ENCODE peak calls at places on chromosomes 12 and 14, in five cellular contexts. U is HFFc6, L is fibroblast of mammary gland, F is BE2C, K is fibroblast of pulmonary artery. T is an unnamed sample.

GRCh38 chr12:92505373-92506340 is 197.1 kb upstream of the PLEKHG7 start:
- DNase-seq in U (no peak), L (peak), F (no peak), K (peak), T (peak)

GRCh38 chr12:51318846-51319570 is 5.0 kb downstream of the BIN2 start:
- DNase-seq in U (no peak), L (no peak), F (no peak), K (no peak), T (no peak)

GRCh38 chr12:71541583-71541982 is 102.0 kb downstream of the LGR5 start:
- DNase-seq in U (no peak), L (no peak), F (no peak), K (no peak), T (no peak)

GRCh38 chr12:46401703-46402102 is 29.1 kb upstream of the SLC38A2 start:
- DNase-seq in U (no peak), L (peak), F (peak), K (peak), T (no peak)

GRCh38 chr14:68663385-68664076 is 129.3 kb downstream of the ZFP36L1 start:
- DNase-seq in U (peak), L (peak), F (no peak), K (peak), T (no peak)

GRCh38 chr12:6693832-6694355 is 4.7 kb upstream of the ZNF384 start:
- DNase-seq in U (no peak), L (no peak), F (no peak), K (no peak), T (no peak)

GRCh38 chr12:124617615-124618014 is 50.2 kb upstream of the NCOR2 start:
- DNase-seq in U (no peak), L (no peak), F (peak), K (no peak), T (no peak)

GRCh38 chr14:59133202-59133601 is 55.3 kb upstream of the DAAM1 start:
- DNase-seq in U (no peak), L (peak), F (no peak), K (peak), T (no peak)

GRCh38 chr12:106170285-106170684 is 31.5 kb upstream of the NUAK1 start:
- DNase-seq in U (peak), L (peak), F (no peak), K (peak), T (no peak)

GRCh38 chr14:74616507-74616906 is 4.5 kb upstream of the LTBP2 start:
- DNase-seq in U (peak), L (peak), F (no peak), K (peak), T (no peak)

GRCh38 chr12:113108308-113108707 is 27.3 kb downstream of the RASAL1 start:
- DNase-seq in U (no peak), L (no peak), F (no peak), K (no peak), T (no peak)

GRCh38 chr12:122803937-122804336 is 29.6 kb downstream of the CCDC62 start:
- DNase-seq in U (no peak), L (no peak), F (no peak), K (no peak), T (no peak)

GRCh38 chr14:106044949-106045596 is 518.7 kb downstream of the TMEM121 start:
- DNase-seq in U (no peak), L (peak), F (peak), K (no peak), T (no peak)
- TF ChIP-seq CTCF in U (peak), L (peak), F (peak), K (no peak), T (no peak)

GRCh38 chr12:110109037-110109836 is 14.9 kb upstream of the IFT81 start:
- DNase-seq in U (peak), L (peak), F (no peak), K (peak), T (peak)
- TF ChIP-seq CTCF in U (no peak), L (no peak), F (no peak), K (no peak), T (no peak)

GRCh38 chr14:104870368-104871144 is 5.5 kb downstream of the CEP170B start:
- DNase-seq in U (no peak), L (no peak), F (peak), K (no peak), T (peak)
- TF ChIP-seq CTCF in U (peak), L (peak), F (peak), K (peak), T (peak)

GRCh38 chr14:99918781-99919180 is 125.6 kb downstream of the EML1 start:
- DNase-seq in U (no peak), L (no peak), F (no peak), K (no peak), T (no peak)

GRCh38 chr14:99916091-99916383 is 122.8 kb downstream of the EML1 start:
- DNase-seq in U (no peak), L (no peak), F (no peak), K (no peak), T (no peak)

GRCh38 chr14:99925471-99925870 is 132.3 kb downstream of the EML1 start:
- DNase-seq in U (no peak), L (no peak), F (no peak), K (no peak), T (no peak)

GRCh38 chr14:99924379-99924778 is 131.2 kb downstream of the EML1 start:
- DNase-seq in U (no peak), L (no peak), F (no peak), K (no peak), T (no peak)

GRCh38 chr14:99921431-99921830 is 128.2 kb downstream of the EML1 start:
- DNase-seq in U (no peak), L (no peak), F (no peak), K (no peak), T (no peak)
- TF ChIP-seq CTCF in U (no peak), L (no peak), F (no peak), K (no peak), T (no peak)

GRCh38 chr14:20606902-20607242 is 15.7 kb upstream of the RNASE12 start:
- DNase-seq in U (no peak), L (no peak), F (no peak), K (no peak), T (no peak)

GRCh38 chr14:20604291-20604690 is 13.1 kb upstream of the RNASE12 start:
- DNase-seq in U (no peak), L (no peak), F (no peak), K (no peak), T (no peak)

GRCh38 chr14:20608383-20609095 is 17.4 kb upstream of the RNASE12 start:
- DNase-seq in U (no peak), L (no peak), F (no peak), K (no peak), T (no peak)

GRCh38 chr14:20607617-20608016 is 16.4 kb upstream of the RNASE12 start:
- DNase-seq in U (no peak), L (no peak), F (no peak), K (no peak), T (no peak)

DNA sequence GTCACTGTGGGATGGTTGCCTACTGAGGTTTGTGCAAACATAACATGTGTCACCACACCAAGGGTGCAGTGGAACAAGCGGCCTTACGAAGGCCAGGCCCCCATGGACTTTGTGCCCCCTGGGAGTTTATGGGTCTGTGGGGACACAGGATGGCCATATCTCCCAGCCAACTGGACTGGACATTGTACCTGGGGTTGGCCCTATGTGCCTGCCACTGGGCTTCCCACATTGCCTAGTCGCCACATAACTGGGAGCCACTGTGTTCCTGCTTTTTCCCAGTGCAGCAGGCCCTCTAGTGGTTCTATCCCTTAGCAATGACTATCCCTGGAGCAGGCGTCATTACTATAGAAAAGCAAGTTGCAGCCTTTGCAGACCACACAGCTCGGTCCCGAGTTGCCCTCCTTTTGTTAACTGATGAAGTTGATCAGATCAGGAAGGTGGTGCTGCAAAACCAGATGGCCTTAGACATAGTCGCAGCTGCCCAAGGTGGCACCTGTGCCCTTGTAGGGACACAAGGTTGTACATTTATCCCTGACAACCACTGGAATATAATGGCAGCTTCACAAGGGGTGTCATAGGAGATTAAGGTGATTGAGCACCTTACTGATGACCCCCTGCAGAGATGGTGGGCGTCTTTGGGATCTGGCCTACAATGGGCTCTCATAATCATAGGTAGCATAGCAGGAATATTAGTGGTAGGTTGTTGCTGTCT is 15.2 kb upstream of the RNASE12 start:
- DNase-seq in U (peak), L (peak), F (peak), K (peak), T (peak)
- TF ChIP-seq CTCF in U (peak), L (peak), F (peak), K (peak), T (peak)

DNA sequence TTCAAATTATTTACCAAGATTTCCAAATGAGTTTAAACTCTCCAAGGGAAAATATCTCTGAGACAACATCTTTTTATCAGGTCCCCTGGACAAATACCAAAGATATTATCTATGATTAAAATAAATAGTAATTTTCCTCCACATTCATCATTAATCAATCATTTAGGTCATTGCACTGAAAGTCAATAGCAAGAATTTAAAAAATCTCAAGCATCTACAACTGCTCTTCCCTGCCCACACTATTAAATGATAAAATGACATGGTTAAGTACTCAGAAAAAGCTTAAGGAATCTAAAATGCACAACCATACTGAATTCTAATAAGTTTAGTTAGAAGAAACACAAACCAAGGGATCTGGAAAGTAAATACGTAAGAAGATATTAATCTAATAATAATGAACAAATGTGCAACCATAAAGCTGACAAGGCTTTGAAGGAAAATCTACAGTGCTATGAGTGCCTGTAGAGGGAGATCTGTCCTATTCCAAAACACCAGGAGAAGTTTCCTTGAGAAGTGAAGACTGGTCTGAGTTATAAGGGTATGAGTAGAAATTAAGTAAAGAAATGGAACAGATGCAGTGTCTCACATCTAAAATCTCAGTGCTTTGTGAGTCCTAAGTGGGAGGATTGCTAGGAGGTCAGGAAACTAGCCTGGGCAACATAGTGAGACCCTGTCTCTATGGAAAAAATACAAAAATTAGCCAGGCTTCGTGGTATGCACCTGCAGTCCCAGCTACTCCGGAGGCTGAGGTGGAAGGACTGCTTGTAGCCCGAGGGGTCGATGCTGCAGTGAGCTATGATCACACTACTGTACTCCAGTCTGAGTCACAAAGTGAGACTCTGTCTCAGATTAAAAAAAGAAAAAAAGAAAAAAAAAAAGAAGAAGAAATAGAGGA is 19.2 kb downstream of the INTS13 start:
- DNase-seq in U (peak), L (no peak), F (no peak), K (no peak), T (no peak)
- TF ChIP-seq CTCF in U (peak), L (no peak), F (peak), K (peak), T (no peak)

GRCh38 chr14:101889898-101890297 is 74.5 kb upstream of the DYNC1H1 start:
- DNase-seq in U (peak), L (peak), F (no peak), K (peak), T (no peak)
- TF ChIP-seq CTCF in U (no peak), L (peak), F (peak), K (no peak), T (no peak)

GRCh38 chr14:89067293-89067972 is 243.0 kb downstream of the TTC8 start:
- DNase-seq in U (no peak), L (no peak), F (no peak), K (no peak), T (no peak)
- TF ChIP-seq CTCF in U (no peak), L (no peak), F (no peak), K (no peak), T (no peak)

GRCh38 chr14:99793213-99794155 is at the start of gene EML1:
- DNase-seq in U (peak), L (peak), F (peak), K (peak), T (peak)
- TF ChIP-seq CTCF in U (no peak), L (no peak), F (no peak), K (no peak), T (no peak)